ENCODE peak calls at places on chromosomes 7 and 10, in ten cellular contexts. E is naive thymus-derived CD8-positive, alpha-beta T cell; M is LoVo; J is T follicular helper cell; I is anterior cingulate cortex; C is NCI-H748 treated with DMSO at 0.1 percent for 48 hours; V is stimulated activated effector memory CD8-positive, alpha-beta T cell treated with anti-CD3 and anti-CD28 coated beads, Interleukin-12 subunit alpha, Interleukin-12 subunit beta, amount 100 ng/mL, for 72 hours; X is stimulated activated CD8-positive, alpha-beta memory T cell treated with anti-CD3 and anti-CD28 coated beads, Interleukin-2, amount 100 ng/mL, for 1 hour; Q is IMR-90; H is SHP77. L is an unnamed sample.

GRCh38 chr10:56269181-56269580 is 91.9 kb downstream of the ZWINT start:
- DNase-seq in E (no peak), M (no peak), J (no peak), I (no peak), C (no peak), V (no peak), X (no peak), Q (no peak), H (no peak), L (no peak)

GRCh38 chr7:46478046-46478445 is 557.0 kb upstream of the IGFBP3 start:
- DNase-seq in E (no peak), M (peak; percentile 41), J (no peak), I (no peak), C (no peak), V (no peak), X (no peak), Q (peak; percentile 79), H (no peak), L (no peak)

GRCh38 chr7:150799741-150800575 is at the start of gene TMEM176B:
- DNase-seq in E (no peak), M (no peak), J (no peak), I (peak; percentile 14), C (peak; percentile 38), V (no peak), X (no peak), Q (no peak), H (no peak), L (no peak)

GRCh38 chr7:58086871-58087535 is 637.0 kb downstream of the ZNF716 start:
- DNase-seq in E (no peak), M (no peak), J (no peak), I (no peak), C (no peak), V (no peak), X (no peak), Q (no peak), H (no peak), L (no peak)

GRCh38 chr7:43303740-43304241 is 191.3 kb downstream of the HECW1 start:
- DNase-seq in E (no peak), M (no peak), J (no peak), I (peak; percentile 29), C (no peak), V (no peak), X (no peak), Q (peak; percentile 2), H (no peak), L (no peak)

GRCh38 chr7:11650030-11650429 is 182.0 kb downstream of the THSD7A start:
- DNase-seq in E (no peak), M (no peak), J (no peak), I (no peak), C (no peak), V (no peak), X (no peak), Q (no peak), H (no peak), L (no peak)

GRCh38 chr7:94335586-94335985 is 59.1 kb upstream of the COL1A2 start:
- DNase-seq in E (no peak), M (no peak), J (no peak), I (no peak), C (no peak), V (no peak), X (no peak), Q (peak; percentile 37), H (no peak), L (no peak)

GRCh38 chr7:142176901-142177300 is 65.4 kb downstream of the MGAM2 start:
- DNase-seq in E (no peak), M (no peak), J (no peak), I (no peak), C (no peak), V (no peak), X (no peak), Q (no peak), H (no peak), L (no peak)

GRCh38 chr7:37323912-37324430 is 124.7 kb downstream of the ELMO1 start:
- DNase-seq in E (no peak), M (no peak), J (no peak), I (no peak), C (no peak), V (no peak), X (no peak), Q (no peak), H (no peak), L (no peak)